ENCODE peak calls at places on chromosomes 7 and 10, in seven cellular contexts. O is Calu3, N is A172, H is tibial artery, C is transverse colon, M is ELR, L is H7. Q is an unnamed sample.

GRCh38 chr7:149427893-149428292 is 33.0 kb downstream of the ZNF777 start:
- DNase-seq in O (no peak), N (no peak), H (no peak), C (no peak), M (no peak), L (no peak), Q (no peak)

GRCh38 chr7:158365332-158365731 is 222.3 kb downstream of the PTPRN2 start:
- DNase-seq in O (no peak), N (no peak), H (peak; percentile 10), C (no peak), M (no peak), L (no peak), Q (no peak)

GRCh38 chr7:36659638-36660341 is 64.5 kb downstream of the AOAH start:
- DNase-seq in O (no peak), N (no peak), H (no peak), C (no peak), M (no peak), L (no peak), Q (no peak)

GRCh38 chr7:78794101-78794500 is 659.4 kb downstream of the MAGI2 start:
- DNase-seq in O (no peak), N (no peak), H (no peak), C (no peak), M (no peak), L (no peak), Q (no peak)

GRCh38 chr7:80244206-80244956 is 109.8 kb downstream of the GNAI1 start:
- DNase-seq in O (no peak), N (no peak), H (no peak), C (no peak), M (no peak), L (no peak), Q (no peak)

GRCh38 chr7:71377469-71377868 is 245.5 kb downstream of the GALNT17 start:
- DNase-seq in O (no peak), N (no peak), H (no peak), C (no peak), M (no peak), L (no peak), Q (no peak)

GRCh38 chr7:71521506-71521905 is 389.6 kb downstream of the GALNT17 start:
- DNase-seq in O (no peak), N (no peak), H (peak; percentile 75), C (no peak), M (no peak), L (no peak), Q (no peak)

GRCh38 chr10:3419719-3420495 is 247.3 kb upstream of the PITRM1 start:
- DNase-seq in O (no peak), N (no peak), H (peak; percentile 33), C (no peak), M (no peak), L (no peak), Q (no peak)

GRCh38 chr7:108280136-108280535 is 150.0 kb upstream of the LAMB4 start:
- DNase-seq in O (no peak), N (no peak), H (no peak), C (no peak), M (no peak), L (no peak), Q (no peak)

GRCh38 chr7:5657901-5658300 is 123.6 kb downstream of the RNF216 start:
- DNase-seq in O (no peak), N (no peak), H (no peak), C (no peak), M (peak; percentile 29), L (no peak), Q (no peak)

GRCh38 chr7:128945668-128946366 is 8.1 kb downstream of the IRF5 start:
- DNase-seq in O (no peak), N (no peak), H (no peak), C (no peak), M (no peak), L (peak; percentile 38), Q (no peak)

GRCh38 chr10:9036711-9037204 is 982.3 kb downstream of the GATA3 start:
- DNase-seq in O (no peak), N (no peak), H (no peak), C (no peak), M (no peak), L (no peak), Q (no peak)

GRCh38 chr7:46663025-46663424 is 742.0 kb upstream of the IGFBP3 start:
- DNase-seq in O (no peak), N (no peak), H (no peak), C (no peak), M (no peak), L (no peak), Q (no peak)

GRCh38 chr10:84267503-84268126 is 22.8 kb downstream of the RGR start:
- DNase-seq in O (peak; percentile 56), N (peak; percentile 58), H (no peak), C (peak; percentile 74), M (peak; percentile 71), L (peak; percentile 59), Q (peak; percentile 48)

GRCh38 chr10:111208951-111209350 is 132.1 kb downstream of the ADRA2A start:
- DNase-seq in O (no peak), N (no peak), H (no peak), C (no peak), M (no peak), L (no peak), Q (no peak)

GRCh38 chr10:69715156-69715898 is 85.3 kb downstream of the FAM241B start:
- DNase-seq in O (no peak), N (peak; percentile 10), H (no peak), C (no peak), M (no peak), L (no peak), Q (no peak)

GRCh38 chr7:102044984-102045673 is 227.7 kb downstream of the CUX1 start:
- DNase-seq in O (no peak), N (peak; percentile 62), H (peak; percentile 63), C (no peak), M (peak; percentile 77), L (peak; percentile 43), Q (peak; percentile 37)

GRCh38 chr10:135601-136464 is 578 bp downstream of the ZMYND11 start:
- DNase-seq in O (peak; percentile 65), N (peak; percentile 33), H (peak; percentile 85), C (peak; percentile 76), M (peak; percentile 71), L (peak; percentile 76), Q (peak; percentile 68)

GRCh38 chr7:85294176-85294575 is 107.3 kb upstream of the SEMA3D start:
- DNase-seq in O (no peak), N (no peak), H (no peak), C (no peak), M (no peak), L (no peak), Q (no peak)

GRCh38 chr7:11846311-11846710 is 14.3 kb upstream of the THSD7A start:
- DNase-seq in O (no peak), N (no peak), H (no peak), C (no peak), M (no peak), L (no peak), Q (no peak)

GRCh38 chr7:15674586-15674985 is 11.9 kb downstream of the MEOX2 start:
- DNase-seq in O (no peak), N (no peak), H (no peak), C (no peak), M (no peak), L (no peak), Q (no peak)

GRCh38 chr7:79876769-79877362 is 257.8 kb upstream of the GNAI1 start:
- DNase-seq in O (peak; percentile 16), N (peak; percentile 88), H (no peak), C (no peak), M (peak; percentile 92), L (no peak), Q (no peak)

GRCh38 chr7:74094224-74095095 is 10.9 kb downstream of the LIMK1 start:
- DNase-seq in O (peak; percentile 73), N (peak; percentile 100), H (peak; percentile 91), C (peak; percentile 78), M (peak; percentile 96), L (peak; percentile 96), Q (peak; percentile 67)

GRCh38 chr10:79387974-79388850 is 40.9 kb downstream of the PPIF start:
- DNase-seq in O (no peak), N (no peak), H (no peak), C (peak; percentile 5), M (no peak), L (peak; percentile 26), Q (no peak)